ENCODE peak calls at places on chromosomes 5 and 9, in five cellular contexts. P is upper lobe of right lung, N is mesenchymal stem cell, A is neural progenitor cell, E is pancreas. D is an unnamed sample.

GRCh38 chr5:96017951-96018350 is 56.3 kb upstream of the ELL2 start:
- DNase-seq in P (no peak), N (peak; percentile 89), A (peak; percentile 11), E (no peak), D (no peak)

GRCh38 chr9:76365028-76365427 is 29.2 kb downstream of the RFK start:
- DNase-seq in P (no peak), N (no peak), E (no peak), A (peak; percentile 32), D (peak; percentile 41)

GRCh38 chr5:176713409-176713808 is 66.1 kb downstream of the TSPAN17 start:
- DNase-seq in A (no peak), N (no peak), E (no peak), P (no peak), D (no peak)

GRCh38 chr5:10229306-10230048 is 20.2 kb downstream of the ATPSCKMT start:
- DNase-seq in N (peak; percentile 16), A (no peak), P (no peak), E (no peak), D (peak; percentile 13)

GRCh38 chr9:110842169-110842568 is 173.6 kb downstream of the MUSK start:
- DNase-seq in P (no peak), N (no peak), A (no peak), E (no peak), D (no peak)

GRCh38 chr9:129089246-129089645 is 8.3 kb downstream of the DOLPP1 start:
- DNase-seq in E (no peak), A (no peak), P (no peak), N (no peak), D (no peak)

GRCh38 chr5:54306893-54307292 is 3.5 kb downstream of the ARL15 start:
- DNase-seq in P (no peak), E (no peak), A (no peak), N (no peak), D (no peak)

GRCh38 chr9:214488-215448 is at the start of gene DOCK8:
- DNase-seq in A (peak; percentile 86), P (peak; percentile 94), N (no peak), E (peak; percentile 78), D (peak; percentile 62)

DNA sequence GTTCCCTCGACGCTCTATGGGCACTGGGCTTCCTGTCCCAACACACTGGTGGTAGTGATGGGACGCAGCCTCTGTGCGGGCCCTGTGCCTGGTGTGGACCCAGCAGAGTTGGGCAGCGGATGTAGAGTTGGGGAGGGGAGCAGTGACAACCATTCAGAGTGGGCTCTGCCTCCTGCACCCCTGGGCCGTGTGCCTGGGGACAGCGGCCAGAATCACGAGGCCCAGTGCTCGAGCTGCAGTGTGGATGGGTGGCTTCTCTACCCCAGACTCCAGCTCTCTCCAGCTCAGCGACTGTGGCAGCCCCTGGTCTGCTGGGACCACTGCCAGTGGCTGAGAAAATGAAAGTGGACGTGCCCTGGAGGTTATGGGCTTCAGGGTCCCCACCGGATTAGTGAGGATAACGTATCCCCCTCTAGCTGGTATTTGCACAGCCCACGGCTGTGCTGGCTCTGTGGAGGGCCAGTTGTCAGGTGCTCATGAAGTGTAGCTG is 18.6 kb downstream of the RXRA start:
- DNase-seq in E (no peak), N (no peak), A (no peak), P (no peak), D (no peak)
- H3K27ac ChIP-seq in E (no peak overlapping the region), N (no peak overlapping the region), A (no peak overlapping the region), P (peak overlapping the region; percentile 58), D (no peak overlapping the region)

DNA sequence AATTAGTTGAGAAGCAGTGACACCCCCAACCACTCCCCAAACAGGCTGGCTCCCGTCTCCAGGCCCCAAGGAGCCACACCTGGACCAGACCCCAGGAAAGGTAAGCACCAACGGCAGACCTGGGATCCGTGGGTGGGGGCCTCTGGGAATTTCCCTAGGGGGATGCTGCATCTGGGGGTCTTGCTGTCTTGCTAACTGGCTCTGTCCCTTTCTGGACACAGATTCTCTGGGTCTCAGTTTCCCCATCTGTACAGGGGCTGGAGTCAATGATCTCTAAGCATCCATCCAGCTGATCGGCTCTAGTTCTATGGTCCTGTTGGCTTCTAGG is 27.9 kb upstream of the IL17B start:
- DNase-seq in A (no peak), N (no peak), E (no peak), P (no peak), D (no peak)
- H3K4me3 ChIP-seq in A (no peak overlapping the region), N (peak overlapping the region; percentile 77), E (no peak overlapping the region), P (peak overlapping the region; percentile 55), D (no peak overlapping the region)

GRCh38 chr9:93532121-93532520 is 44.3 kb upstream of the PHF2 start:
- DNase-seq in P (no peak), N (no peak), E (no peak), A (no peak), D (no peak)
- H3K27ac ChIP-seq in P (no peak overlapping the region), N (no peak overlapping the region), E (no peak overlapping the region), A (no peak overlapping the region), D (no peak overlapping the region)

GRCh38 chr5:171310334-171310815 is 1.3 kb downstream of the TLX3 start:
- DNase-seq in N (no peak), E (no peak), P (no peak), A (no peak), D (no peak)

GRCh38 chr5:171308453-171309275 is at the start of gene TLX3:
- DNase-seq in P (peak; percentile 61), A (peak; percentile 88), N (peak; percentile 43), E (no peak), D (peak; percentile 48)

GRCh38 chr5:171310816-171311697 is 2.0 kb downstream of the TLX3 start:
- DNase-seq in E (no peak), N (peak; percentile 39), P (peak; percentile 61), A (peak; percentile 87), D (peak; percentile 40)

GRCh38 chr5:171309276-171309525 is 153 bp downstream of the TLX3 start:
- DNase-seq in A (no peak), P (peak; percentile 51), N (no peak), E (no peak), D (no peak)

GRCh38 chr5:171309526-171310333 is 682 bp downstream of the TLX3 start:
- DNase-seq in P (peak; percentile 59), E (no peak), A (peak; percentile 68), N (no peak), D (no peak)
- H3K4me3 ChIP-seq in P (no peak overlapping the region), E (no peak overlapping the region), A (peak overlapping the region; percentile 33), N (no peak overlapping the region), D (peak overlapping the region; percentile 5)